ENCODE peak calls at places on chromosomes 5 and 9, in four cellular contexts. One of them, this sample, is unnamed.
A peak's percentile ranks its signal among the peaks of the same experiment; 100 is the strongest.

GRCh38 chr5:38595149-38595725 is 38.8 kb upstream of the LIFR start:
- DNase-seq in nucleus accumbens: no peak
- DNase-seq in stimulated activated CD4-positive, alpha-beta T cell treated with anti-CD3 and anti-CD28 coated beads, Interleukin-4, amount 100 ng/mL, for 24 hours: no peak
- DNase-seq in GM06990: no peak
- DNase-seq in this sample: no peak

GRCh38 chr5:83407931-83408330 is 63.6 kb upstream of the VCAN start:
- DNase-seq in GM06990: no peak
- DNase-seq in nucleus accumbens: no peak
- DNase-seq in stimulated activated CD4-positive, alpha-beta T cell treated with anti-CD3 and anti-CD28 coated beads, Interleukin-4, amount 100 ng/mL, for 24 hours: no peak
- DNase-seq in this sample: no peak

GRCh38 chr5:119398713-119399492 is 43.1 kb downstream of the TNFAIP8 start:
- DNase-seq in stimulated activated CD4-positive, alpha-beta T cell treated with anti-CD3 and anti-CD28 coated beads, Interleukin-4, amount 100 ng/mL, for 24 hours: no peak
- DNase-seq in GM06990: no peak
- DNase-seq in nucleus accumbens: no peak
- DNase-seq in this sample: no peak

GRCh38 chr9:13013976-13014375 is 239.2 kb downstream of the LURAP1L start:
- DNase-seq in nucleus accumbens: no peak
- DNase-seq in GM06990: no peak
- DNase-seq in stimulated activated CD4-positive, alpha-beta T cell treated with anti-CD3 and anti-CD28 coated beads, Interleukin-4, amount 100 ng/mL, for 24 hours: no peak
- DNase-seq in this sample: no peak

GRCh38 chr5:165196961-165197360 is 1691.5 kb downstream of the MAT2B start:
- DNase-seq in nucleus accumbens: no peak
- DNase-seq in stimulated activated CD4-positive, alpha-beta T cell treated with anti-CD3 and anti-CD28 coated beads, Interleukin-4, amount 100 ng/mL, for 24 hours: no peak
- DNase-seq in GM06990: no peak
- DNase-seq in this sample: no peak

GRCh38 chr5:180555168-180555921 is 36.0 kb downstream of the SCGB3A1 start:
- DNase-seq in nucleus accumbens: no peak
- DNase-seq in stimulated activated CD4-positive, alpha-beta T cell treated with anti-CD3 and anti-CD28 coated beads, Interleukin-4, amount 100 ng/mL, for 24 hours: no peak
- DNase-seq in GM06990: no peak
- DNase-seq in this sample: no peak

GRCh38 chr9:106956971-106957370 is 94.0 kb downstream of the ZNF462 start:
- DNase-seq in GM06990: no peak
- DNase-seq in stimulated activated CD4-positive, alpha-beta T cell treated with anti-CD3 and anti-CD28 coated beads, Interleukin-4, amount 100 ng/mL, for 24 hours: no peak
- DNase-seq in nucleus accumbens: no peak
- DNase-seq in this sample: no peak

GRCh38 chr9:89458768-89459496 is 39.0 kb downstream of the SEMA4D start:
- DNase-seq in stimulated activated CD4-positive, alpha-beta T cell treated with anti-CD3 and anti-CD28 coated beads, Interleukin-4, amount 100 ng/mL, for 24 hours: no peak
- DNase-seq in GM06990: no peak
- DNase-seq in nucleus accumbens: no peak
- DNase-seq in this sample: no peak

GRCh38 chr5:131394128-131394527 is 130.3 kb downstream of the CDC42SE2 start:
- DNase-seq in GM06990: peak; percentile 46
- DNase-seq in stimulated activated CD4-positive, alpha-beta T cell treated with anti-CD3 and anti-CD28 coated beads, Interleukin-4, amount 100 ng/mL, for 24 hours: peak; percentile 61
- DNase-seq in nucleus accumbens: no peak
- DNase-seq in this sample: peak; percentile 34

GRCh38 chr5:132464155-132464939 is 26.2 kb downstream of the IRF1 start:
- DNase-seq in nucleus accumbens: no peak
- DNase-seq in stimulated activated CD4-positive, alpha-beta T cell treated with anti-CD3 and anti-CD28 coated beads, Interleukin-4, amount 100 ng/mL, for 24 hours: no peak
- DNase-seq in GM06990: peak; percentile 55
- DNase-seq in this sample: peak; percentile 49

GRCh38 chr9:93575706-93576295 is 583 bp upstream of the PHF2 start:
- DNase-seq in nucleus accumbens: no peak
- DNase-seq in stimulated activated CD4-positive, alpha-beta T cell treated with anti-CD3 and anti-CD28 coated beads, Interleukin-4, amount 100 ng/mL, for 24 hours: peak; percentile 53
- DNase-seq in GM06990: peak; percentile 66
- DNase-seq in this sample: peak; percentile 49

GRCh38 chr5:114438471-114438870 is 76.6 kb downstream of the KCNN2 start:
- DNase-seq in GM06990: no peak
- DNase-seq in nucleus accumbens: no peak
- DNase-seq in stimulated activated CD4-positive, alpha-beta T cell treated with anti-CD3 and anti-CD28 coated beads, Interleukin-4, amount 100 ng/mL, for 24 hours: no peak
- DNase-seq in this sample: no peak

GRCh38 chr5:142466195-142466951 is 141.6 kb upstream of the SPRY4 start:
- DNase-seq in GM06990: no peak
- DNase-seq in nucleus accumbens: no peak
- DNase-seq in stimulated activated CD4-positive, alpha-beta T cell treated with anti-CD3 and anti-CD28 coated beads, Interleukin-4, amount 100 ng/mL, for 24 hours: peak; percentile 12
- DNase-seq in this sample: no peak

GRCh38 chr5:134095293-134095692 is 19.2 kb upstream of the TCF7 start:
- DNase-seq in GM06990: no peak
- DNase-seq in nucleus accumbens: no peak
- DNase-seq in stimulated activated CD4-positive, alpha-beta T cell treated with anti-CD3 and anti-CD28 coated beads, Interleukin-4, amount 100 ng/mL, for 24 hours: no peak
- DNase-seq in this sample: no peak

GRCh38 chr9:4097991-4098390 is 201.9 kb downstream of the GLIS3 start:
- DNase-seq in stimulated activated CD4-positive, alpha-beta T cell treated with anti-CD3 and anti-CD28 coated beads, Interleukin-4, amount 100 ng/mL, for 24 hours: no peak
- DNase-seq in nucleus accumbens: no peak
- DNase-seq in GM06990: no peak
- DNase-seq in this sample: no peak

This sample was measured in activated naive CD8-positive, alpha-beta T cell treated with anti-CD3 and anti-CD28 coated beads for 36 hours.